ENCODE peak calls at places on chromosomes 11 and 22, in seven cellular contexts. D, U, I, O, N, A and S are unnamed samples.

GRCh38 chr11:84722583-84723108 is 904.5 kb downstream of the DLG2 start:
- DNase-seq in D (peak), U (no peak), I (peak), O (no peak), N (no peak), A (no peak), S (peak)

GRCh38 chr11:71302534-71302909 is 50.1 kb upstream of the SHANK2 start:
- DNase-seq in D (no peak), U (peak), I (no peak), O (no peak), N (no peak), A (no peak), S (no peak)

GRCh38 chr11:100759856-100760255 is 72.8 kb downstream of the ARHGAP42 start:
- DNase-seq in D (no peak), U (no peak), I (no peak), O (no peak), N (no peak), A (no peak), S (peak)

GRCh38 chr11:35031869-35032268 is 107.1 kb upstream of the CD44 start:
- DNase-seq in D (no peak), U (peak), I (no peak), O (peak), N (peak), A (no peak), S (peak)

GRCh38 chr11:114134870-114135269 is 75.4 kb downstream of the ZBTB16 start:
- DNase-seq in D (no peak), U (peak), I (no peak), O (peak), N (peak), A (no peak), S (peak)

GRCh38 chr22:39214383-39215069 is 30.3 kb downstream of the PDGFB start:
- DNase-seq in D (peak), U (peak), I (peak), O (peak), N (peak), A (peak), S (peak)

GRCh38 chr11:34749666-34750659 is 129.1 kb downstream of the EHF start:
- DNase-seq in D (no peak), U (peak), I (no peak), O (peak), N (no peak), A (no peak), S (no peak)

GRCh38 chr11:126391970-126392637 is 36.6 kb downstream of the ST3GAL4 start:
- DNase-seq in D (peak), U (no peak), I (no peak), O (no peak), N (no peak), A (no peak), S (peak)

DNA sequence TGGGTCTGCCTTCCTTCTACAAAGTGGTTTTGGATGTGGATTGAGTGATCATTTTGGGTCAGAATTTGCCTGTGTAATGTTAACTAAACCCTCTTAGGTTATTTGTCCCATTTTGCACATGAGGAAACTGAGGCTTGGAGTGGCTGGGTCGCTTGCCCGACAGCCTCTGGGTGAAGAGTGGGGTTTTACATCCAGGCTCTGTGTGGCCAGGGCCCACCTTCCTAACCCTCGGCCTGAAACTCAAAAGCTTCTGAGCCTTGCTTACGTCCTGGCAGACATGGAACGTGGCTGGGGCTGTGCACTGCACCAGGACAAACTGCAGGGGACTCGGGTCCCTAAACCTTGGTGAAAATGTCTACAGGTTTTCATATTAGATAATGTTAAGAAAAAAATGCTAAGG is 542.4 kb downstream of the TBC1D22A start:
- DNase-seq in D (no peak), U (no peak), I (no peak), O (no peak), N (no peak), A (no peak), S (no peak)
- H3K4ac ChIP-seq in D (no peak), U (no peak), I (no peak), O (no peak), N (no peak), A (no peak), S (no peak)

GRCh38 chr22:43582394-43582793 is 170.6 kb downstream of the MPPED1 start:
- DNase-seq in D (no peak), U (no peak), I (no peak), O (no peak), N (no peak), A (no peak), S (no peak)
- H3K4ac ChIP-seq in D (no peak), U (no peak), I (no peak), O (no peak), N (no peak), A (no peak), S (no peak)

DNA sequence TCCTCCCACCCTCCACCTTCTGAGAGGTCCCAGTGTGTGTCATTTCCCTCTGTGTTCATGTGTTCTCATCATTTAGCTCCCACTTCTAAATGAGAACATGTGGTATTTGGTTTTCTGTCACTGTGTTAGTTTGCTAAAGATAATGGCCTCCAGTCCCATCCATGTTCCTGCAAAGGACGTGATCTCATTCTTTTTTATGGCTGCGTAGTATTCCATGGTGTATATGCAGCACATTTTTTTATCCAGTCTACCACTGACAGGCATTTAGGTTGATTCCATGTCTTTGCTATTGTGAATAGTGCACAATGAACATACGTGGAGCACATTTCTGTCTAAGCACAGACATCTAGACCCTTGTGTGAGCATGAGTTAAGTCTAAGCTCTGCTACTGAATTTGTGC is 5.7 kb downstream of the CD3E start:
- DNase-seq in D (no peak), U (no peak), I (no peak), O (no peak), N (no peak), A (no peak), S (no peak)
- H3K4ac ChIP-seq in D (no peak), U (no peak), I (no peak), O (no peak), N (no peak), A (no peak), S (no peak)

GRCh38 chr11:67522844-67523555 is at the start of gene CABP2:
- DNase-seq in D (no peak), U (no peak), I (no peak), O (no peak), N (no peak), A (no peak), S (no peak)
- H3K4ac ChIP-seq in D (no peak), U (no peak), I (no peak), O (no peak), N (no peak), A (no peak), S (no peak)

GRCh38 chr11:10572533-10572932 is 4.1 kb upstream of the LYVE1 start:
- DNase-seq in D (no peak), U (no peak), I (no peak), O (no peak), N (no peak), A (no peak), S (no peak)

GRCh38 chr11:10575999-10576398 is 7.5 kb upstream of the LYVE1 start:
- DNase-seq in D (no peak), U (no peak), I (no peak), O (no peak), N (no peak), A (no peak), S (no peak)

GRCh38 chr11:10573556-10573955 is 5.1 kb upstream of the LYVE1 start:
- DNase-seq in D (no peak), U (no peak), I (no peak), O (no peak), N (no peak), A (no peak), S (no peak)

GRCh38 chr11:10575346-10575745 is 6.9 kb upstream of the LYVE1 start:
- DNase-seq in D (no peak), U (no peak), I (no peak), O (no peak), N (no peak), A (no peak), S (no peak)

DNA sequence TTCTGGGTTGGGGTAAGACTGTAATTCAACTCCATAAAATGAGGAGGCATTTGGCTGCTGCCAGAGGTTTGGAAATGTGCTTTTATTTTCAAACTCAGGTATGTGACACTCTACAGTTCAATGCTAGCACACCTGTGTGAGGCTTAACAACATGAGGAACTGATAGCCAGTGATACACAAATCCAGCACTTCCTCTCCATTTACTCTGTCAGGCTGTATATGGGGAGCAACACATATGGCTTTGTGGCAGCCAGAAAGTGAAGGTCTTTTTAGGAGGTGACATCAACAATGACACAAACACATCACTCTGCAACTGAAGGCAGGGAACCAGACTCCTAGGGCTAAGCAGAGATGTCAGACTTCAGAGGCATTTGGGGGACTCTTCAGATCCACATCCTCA is 4.6 kb upstream of the LYVE1 start:
- DNase-seq in D (no peak), U (no peak), I (no peak), O (no peak), N (no peak), A (no peak), S (no peak)
- H3K4ac ChIP-seq in D (no peak), U (no peak), I (no peak), O (no peak), N (no peak), A (no peak), S (no peak)

DNA sequence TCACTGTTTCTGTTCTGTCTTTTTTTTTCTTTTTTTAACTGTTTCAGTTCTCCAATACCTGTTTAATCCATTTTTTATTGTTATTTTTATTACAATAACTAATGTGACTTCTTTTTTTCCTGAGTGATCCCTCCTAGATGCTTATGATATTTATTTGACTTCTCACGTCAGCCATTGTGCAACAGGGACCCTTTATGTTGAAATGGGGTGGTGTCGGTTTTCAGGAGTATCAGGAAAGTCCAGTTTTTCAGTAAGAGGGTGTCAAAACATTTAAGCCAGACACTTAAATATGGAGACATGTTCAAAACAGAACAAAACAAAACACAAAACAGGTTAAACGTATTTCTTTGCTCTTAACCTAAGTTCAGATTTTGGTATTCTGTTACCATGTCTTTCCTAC is 418.8 kb downstream of the DYNC2H1 start:
- DNase-seq in D (no peak), U (peak), I (no peak), O (no peak), N (peak), A (no peak), S (no peak)
- H3K4ac ChIP-seq in D (no peak), U (no peak), I (no peak), O (no peak), N (no peak), A (no peak), S (no peak)

DNA sequence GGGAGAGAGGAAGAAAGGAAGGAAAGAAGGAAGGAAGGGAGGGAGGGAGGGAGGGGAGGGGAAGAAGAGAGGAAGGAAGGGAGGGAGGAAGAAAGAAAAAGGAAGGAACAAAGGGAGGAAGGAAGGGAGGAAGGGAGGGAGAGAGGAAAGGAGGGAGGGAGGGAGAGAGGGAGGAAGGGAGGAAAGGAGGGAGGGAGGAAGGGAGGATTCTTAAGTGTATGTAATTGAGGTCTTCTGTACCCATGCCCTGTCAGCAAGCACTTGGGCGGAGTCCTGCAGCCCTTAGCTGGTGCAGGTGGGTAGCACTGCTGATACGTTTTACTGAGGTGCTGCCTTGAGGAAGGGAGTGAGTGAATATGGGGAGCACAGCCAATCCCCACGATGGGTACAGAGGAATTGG is 56.9 kb upstream of the RASD2 start:
- DNase-seq in D (no peak), U (no peak), I (no peak), O (no peak), N (no peak), A (no peak), S (no peak)
- H3K4ac ChIP-seq in D (no peak), U (no peak), I (no peak), O (no peak), N (no peak), A (no peak), S (no peak)